ENCODE peak calls at places on chromosomes 2 and 18, in five cellular contexts. P, Q, V, X and U are unnamed samples.
A peak's percentile ranks its signal among the peaks of the same experiment; 100 is the strongest.

GRCh38 chr2:241965931-241966412 is 96.4 kb downstream of the RTP5 start:
- DNase-seq in V (peak; percentile 34), Q (peak; percentile 42), X (peak; percentile 87), P (no peak), U (peak; percentile 36)

GRCh38 chr2:28717339-28717758 is 34.3 kb upstream of the PPP1CB start:
- DNase-seq in V (peak; percentile 79), X (no peak), P (no peak), Q (peak; percentile 75), U (no peak)

GRCh38 chr2:241702155-241702404 is 241 bp downstream of the ING5 start:
- DNase-seq in P (no peak), Q (no peak), V (no peak), X (no peak), U (no peak)

GRCh38 chr18:21604711-21605110 is 4.2 kb upstream of the ESCO1 start:
- DNase-seq in Q (no peak), P (no peak), X (no peak), V (no peak), U (no peak)

GRCh38 chr18:73283032-73283431 is 415.2 kb upstream of the NETO1 start:
- DNase-seq in P (no peak), X (no peak), Q (no peak), V (peak; percentile 64), U (no peak)

GRCh38 chr2:189613650-189614420 is 33.2 kb upstream of the SLC40A1 start:
- DNase-seq in P (no peak), Q (no peak), V (peak; percentile 86), X (no peak), U (no peak)

GRCh38 chr18:41569867-41570266 is 385.2 kb upstream of the PIK3C3 start:
- DNase-seq in X (no peak), V (peak; percentile 29), Q (no peak), P (no peak), U (no peak)

GRCh38 chr2:33681333-33681732 is 82.2 kb upstream of the FAM98A start:
- DNase-seq in P (no peak), V (peak; percentile 27), X (no peak), Q (no peak), U (no peak)

GRCh38 chr2:71930073-71930681 is 217.5 kb downstream of the CYP26B1 start:
- DNase-seq in P (no peak), X (no peak), V (no peak), Q (peak; percentile 27), U (no peak)

GRCh38 chr2:109434351-109434750 is 179.4 kb downstream of the SEPTIN10 start:
- DNase-seq in V (no peak), P (no peak), X (no peak), Q (no peak), U (no peak)

GRCh38 chr2:38765149-38765548 is 12.9 kb upstream of the GEMIN6 start:
- DNase-seq in Q (no peak), X (peak; percentile 55), P (no peak), V (peak; percentile 84), U (no peak)

GRCh38 chr18:5103286-5103685 is 93.8 kb downstream of the AKAIN1 start:
- DNase-seq in P (no peak), Q (no peak), V (no peak), X (no peak), U (no peak)

GRCh38 chr2:162106146-162106551 is 32.1 kb upstream of the DPP4 start:
- DNase-seq in P (no peak), X (peak; percentile 4), V (no peak), Q (no peak), U (no peak)

GRCh38 chr2:222424281-222424728 is at the start of gene SGPP2:
- DNase-seq in P (no peak), V (no peak), X (no peak), Q (peak; percentile 58), U (peak; percentile 73)

GRCh38 chr18:74498712-74499629 is 2.8 kb downstream of the CNDP2 start:
- DNase-seq in V (peak; percentile 39), Q (peak; percentile 82), P (no peak), X (no peak), U (peak; percentile 72)

GRCh38 chr2:136117909-136118818 is at the start of gene CXCR4:
- DNase-seq in Q (peak; percentile 75), X (no peak), P (no peak), V (no peak), U (peak; percentile 80)

GRCh38 chr2:228599297-228599696 is 417.8 kb upstream of the SPHKAP start:
- DNase-seq in Q (no peak), V (no peak), P (no peak), X (no peak), U (no peak)

GRCh38 chr2:175432793-175433192 is 251.3 kb upstream of the ATP5MC3 start:
- DNase-seq in X (no peak), V (no peak), Q (no peak), P (no peak), U (no peak)

GRCh38 chr2:123596649-123597048 is 428.4 kb upstream of the CNTNAP5 start:
- DNase-seq in Q (no peak), V (no peak), P (no peak), X (no peak), U (no peak)

GRCh38 chr18:8969639-8970378 is 132.7 kb upstream of the NDUFV2 start:
- DNase-seq in P (no peak), Q (no peak), X (no peak), V (peak; percentile 26), U (no peak)

GRCh38 chr2:187575081-187576067 is 21.1 kb upstream of the TFPI start:
- DNase-seq in P (no peak), V (no peak), Q (no peak), X (peak; percentile 60), U (no peak)

GRCh38 chr2:43774617-43775016 is 778 bp downstream of the DYNC2LI1 start:
- DNase-seq in P (no peak), Q (no peak), X (no peak), V (peak; percentile 13), U (no peak)

DNA sequence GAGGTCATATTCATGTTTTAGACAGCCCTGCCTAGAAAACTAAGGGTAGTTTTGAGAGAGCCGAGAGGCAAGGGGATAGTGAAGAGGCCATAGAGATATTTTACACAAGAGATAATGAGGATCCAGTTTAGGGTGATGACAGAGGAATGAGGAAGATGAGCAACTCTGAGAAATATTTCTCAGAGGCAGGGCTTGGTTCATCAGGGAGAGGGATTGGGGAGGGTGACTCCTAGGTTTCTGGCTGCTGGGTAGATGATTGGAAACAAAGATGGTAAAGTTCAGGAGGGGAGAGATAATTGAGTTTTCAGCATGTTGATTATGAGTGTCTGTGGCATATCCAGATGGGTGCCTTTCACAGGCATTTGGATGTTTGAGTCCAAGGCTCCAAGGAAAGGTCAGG is 7.3 kb downstream of the MYL12B start:
- DNase-seq in Q (no peak), X (no peak), V (no peak), P (no peak), U (no peak)
- H3K4me3 ChIP-seq in Q (no peak overlapping the region), X (no peak overlapping the region), V (no peak overlapping the region), P (no peak overlapping the region), U (no peak overlapping the region)

DNA sequence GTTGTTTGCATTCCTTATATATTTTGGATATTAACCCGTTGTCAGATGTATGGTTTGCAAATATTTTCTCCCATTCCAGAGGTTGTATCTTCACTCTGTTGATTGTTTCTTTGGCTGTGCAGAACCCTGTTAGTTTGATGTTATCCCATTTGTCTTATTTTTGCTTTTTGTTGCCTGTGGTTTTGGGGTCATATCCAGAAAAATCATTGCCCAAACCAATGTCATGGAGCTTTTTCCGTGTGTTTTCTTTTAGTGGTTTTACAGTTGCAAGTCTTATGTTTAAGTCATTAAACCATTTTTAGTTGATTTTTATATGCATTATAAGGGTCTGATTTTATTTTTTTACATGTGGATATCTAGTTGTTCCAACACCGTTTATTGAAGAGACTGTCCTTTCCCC is 35.8 kb downstream of the PPIG start:
- DNase-seq in P (no peak), X (no peak), Q (no peak), V (no peak), U (no peak)
- H3K4me3 ChIP-seq in P (no peak overlapping the region), X (no peak overlapping the region), Q (no peak overlapping the region), V (no peak overlapping the region), U (no peak overlapping the region)

GRCh38 chr2:60426908-60427307 is 126.5 kb downstream of the BCL11A start:
- DNase-seq in P (no peak), Q (no peak), V (no peak), X (no peak), U (no peak)

GRCh38 chr2:60424233-60424632 is 129.2 kb downstream of the BCL11A start:
- DNase-seq in P (no peak), Q (no peak), V (no peak), X (no peak), U (no peak)

GRCh38 chr2:60426341-60426740 is 127.1 kb downstream of the BCL11A start:
- DNase-seq in Q (no peak), V (no peak), X (no peak), P (no peak), U (no peak)

GRCh38 chr2:60423066-60423465 is 130.4 kb downstream of the BCL11A start:
- DNase-seq in X (no peak), Q (no peak), P (no peak), V (no peak), U (no peak)
- H3K4me3 ChIP-seq in X (no peak overlapping the region), Q (no peak overlapping the region), P (no peak overlapping the region), V (no peak overlapping the region), U (no peak overlapping the region)

GRCh38 chr2:147662221-147662620 is 182.6 kb upstream of the ACVR2A start:
- DNase-seq in V (no peak), Q (no peak), P (no peak), X (no peak), U (no peak)
- H3K4me3 ChIP-seq in V (no peak overlapping the region), Q (no peak overlapping the region), P (no peak overlapping the region), X (no peak overlapping the region), U (no peak overlapping the region)